ENCODE peak calls at places on chromosomes 4 and X, in four cellular contexts. J is lower lobe of right lung, C is H7, T is GM12865. B is an unnamed sample.

GRCh38 chr4:76449824-76450223 is 14.8 kb downstream of the SHROOM3 start:
- DNase-seq in T (no peak), C (no peak), J (no peak), B (no peak)

GRCh38 chr4:20464381-20464780 is 212.7 kb downstream of the SLIT2 start:
- DNase-seq in C (no peak), T (no peak), J (no peak), B (no peak)

GRCh38 chr4:101823864-101824263 is 33.3 kb downstream of the BANK1 start:
- DNase-seq in T (no peak), J (no peak), C (no peak), B (no peak)

GRCh38 chr4:7209699-7210098 is 17.4 kb downstream of the SORCS2 start:
- DNase-seq in T (no peak), C (no peak), J (no peak), B (no peak)

GRCh38 chr4:74157116-74157742 is 689 bp upstream of the MTHFD2L start:
- DNase-seq in T (no peak), C (no peak), J (no peak), B (no peak)

GRCh38 chr4:94491322-94491721 is 39.6 kb downstream of the PDLIM5 start:
- DNase-seq in J (no peak), C (no peak), T (no peak), B (no peak)

GRCh38 chrX:56783450-56783831 is 54.4 kb downstream of the NBDY start:
- DNase-seq in C (no peak), J (no peak), T (no peak), B (no peak)

GRCh38 chrX:13893826-13894225 is 76.9 kb upstream of the GPM6B start:
- DNase-seq in J (no peak), T (no peak), C (no peak), B (no peak)

GRCh38 chr4:189146994-189147929 is 793.4 kb upstream of the FRG1 start:
- DNase-seq in J (no peak), C (no peak), T (no peak), B (no peak)

GRCh38 chrX:71053217-71053621 is 14.9 kb downstream of the SNX12 start:
- DNase-seq in C (peak; percentile 83), J (no peak), T (peak; percentile 90), B (no peak)

GRCh38 chr4:76799718-76800117 is 98.2 kb downstream of the SOWAHB start:
- DNase-seq in T (no peak), C (no peak), J (no peak), B (no peak)

GRCh38 chrX:23513121-23513520 is 154.2 kb upstream of the PRDX4 start:
- DNase-seq in C (peak; percentile 41), J (no peak), T (no peak), B (no peak)

GRCh38 chr4:56909083-56909981 is 1.6 kb downstream of the REST start:
- DNase-seq in C (peak; percentile 78), T (peak; percentile 78), J (peak; percentile 73), B (peak; percentile 43)

GRCh38 chr4:84678976-84679744 is 96.2 kb downstream of the CDS1 start:
- DNase-seq in J (no peak), C (no peak), T (no peak), B (no peak)

GRCh38 chr4:100061835-100062234 is 111.8 kb upstream of the H2AZ1 start:
- DNase-seq in T (no peak), C (no peak), J (no peak), B (no peak)

GRCh38 chrX:48559636-48560035 is 14.6 kb upstream of the RBM3 start:
- DNase-seq in T (no peak), C (peak; percentile 14), J (no peak), B (no peak)

GRCh38 chrX:48540015-48540350 is 469 bp downstream of the TBC1D25 start:
- DNase-seq in C (peak; percentile 82), J (no peak), T (peak; percentile 69), B (peak; percentile 15)

GRCh38 chrX:72498782-72499181 is 73.9 kb downstream of the HDAC8 start:
- DNase-seq in J (no peak), C (no peak), T (peak; percentile 4), B (no peak)

GRCh38 chrX:124529786-124530185 is 183.4 kb downstream of the SH2D1A start:
- DNase-seq in T (no peak), J (no peak), C (no peak), B (no peak)

GRCh38 chr4:14178421-14178820 is 550.9 kb upstream of the BOD1L1 start:
- DNase-seq in C (no peak), J (no peak), T (peak; percentile 63), B (peak; percentile 77)

GRCh38 chrX:31314921-31315320 is 243.1 kb upstream of the FTHL17 start:
- DNase-seq in C (no peak), J (no peak), T (no peak), B (no peak)

GRCh38 chr4:3668825-3669552 is 97.2 kb upstream of the ADRA2C start:
- DNase-seq in J (no peak), C (peak; percentile 82), T (no peak), B (no peak)

GRCh38 chrX:54825716-54826428 is 18.3 kb downstream of the MAGED2 start:
- DNase-seq in C (peak; percentile 24), J (no peak), T (no peak), B (no peak)

GRCh38 chr4:99821918-99822503 is 5.4 kb downstream of the DAPP1 start:
- DNase-seq in J (no peak), C (no peak), T (peak; percentile 74), B (peak; percentile 14)

GRCh38 chr4:110106946-110107325 is 91.5 kb downstream of the ELOVL6 start:
- DNase-seq in C (no peak), J (no peak), T (peak; percentile 60), B (no peak)

GRCh38 chrX:154320406-154320805 is 24.8 kb downstream of the TKTL1 start:
- DNase-seq in C (no peak), J (no peak), T (no peak), B (no peak)
- H3K4me3 ChIP-seq in C (no peak overlapping the region), J (no peak overlapping the region), T (no peak overlapping the region), B (no peak overlapping the region)

DNA sequence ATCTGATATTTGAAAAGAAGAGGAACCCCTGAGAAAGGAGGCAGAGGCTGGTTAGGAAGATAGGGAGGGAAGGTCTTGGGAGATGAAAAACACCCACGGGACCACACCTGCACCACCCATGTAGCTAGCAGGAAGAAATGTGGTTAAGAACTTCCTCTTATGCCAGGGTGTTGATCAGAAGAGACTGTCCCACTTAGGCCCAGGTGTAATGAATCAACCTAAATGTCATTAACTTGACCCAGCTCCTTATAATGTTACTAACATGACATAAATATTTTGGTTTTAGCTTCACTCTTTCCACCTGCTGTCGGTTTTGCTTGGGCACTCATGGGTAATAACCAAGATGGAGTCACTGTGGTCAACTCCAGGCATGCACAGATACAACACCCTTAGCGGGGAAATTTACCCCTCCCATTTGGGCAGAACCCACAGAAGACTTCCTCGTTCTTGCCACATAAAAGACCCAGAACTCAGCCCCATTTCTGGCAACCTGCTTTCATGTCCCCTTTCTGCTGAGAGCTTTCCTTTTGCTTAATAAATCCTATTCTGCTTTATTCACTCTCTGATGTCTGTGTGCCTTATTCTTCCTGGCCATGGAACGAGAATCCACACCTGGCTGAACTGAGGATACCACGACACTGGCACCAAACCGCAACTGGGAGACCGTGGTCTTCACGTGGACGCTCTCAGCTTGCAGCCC is 46.8 kb downstream of the ZNF141 start:
- DNase-seq in C (no peak), T (peak; percentile 5), J (no peak), B (peak; percentile 90)
- H3K4me3 ChIP-seq in C (no peak overlapping the region), T (no peak overlapping the region), J (no peak overlapping the region), B (no peak overlapping the region)

DNA sequence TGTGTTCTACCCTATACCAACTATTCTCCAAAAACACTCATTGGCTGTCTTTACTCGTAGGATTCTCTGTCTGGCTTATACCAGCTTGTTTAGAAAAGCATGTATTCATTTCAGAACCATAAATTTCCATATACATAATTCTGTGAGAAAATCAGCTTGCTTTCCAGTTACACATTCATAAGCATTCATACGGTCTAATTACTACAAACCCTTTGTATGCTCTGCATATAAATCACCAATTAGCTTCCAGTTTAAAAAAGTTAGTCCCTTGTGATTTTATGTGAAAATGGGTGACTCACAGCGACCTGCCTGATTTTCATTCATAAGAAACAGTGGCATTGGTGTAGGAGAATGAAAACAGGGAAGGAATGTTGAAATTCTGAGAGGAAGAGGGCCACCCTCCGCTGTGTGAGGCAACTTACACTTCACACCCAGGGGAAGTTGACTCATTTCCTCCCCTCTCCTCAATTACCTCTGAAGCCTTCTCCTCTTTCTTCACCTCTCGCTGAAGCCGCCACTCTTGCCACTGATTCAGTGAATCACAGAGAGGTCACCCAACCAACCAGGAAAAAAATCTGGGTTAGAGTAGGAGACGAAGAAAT is 63.4 kb downstream of the MEPE start:
- DNase-seq in T (no peak), J (peak; percentile 53), C (peak; percentile 54), B (peak; percentile 2)
- H3K4me3 ChIP-seq in T (no peak overlapping the region), J (no peak overlapping the region), C (no peak overlapping the region), B (no peak overlapping the region)

GRCh38 chr4:23838131-23838530 is 51.7 kb downstream of the PPARGC1A start:
- DNase-seq in J (no peak), T (no peak), C (no peak), B (no peak)
- H3K4me3 ChIP-seq in J (no peak overlapping the region), T (no peak overlapping the region), C (no peak overlapping the region), B (no peak overlapping the region)

GRCh38 chrX:114581528-114582263 is 2.2 kb upstream of the HTR2C start:
- DNase-seq in C (peak; percentile 68), J (no peak), T (no peak), B (no peak)

GRCh38 chrX:114580336-114580735 is 3.5 kb upstream of the HTR2C start:
- DNase-seq in C (peak; percentile 46), J (no peak), T (no peak), B (no peak)

GRCh38 chrX:114583646-114584433 is at the start of gene HTR2C:
- DNase-seq in C (peak; percentile 75), J (no peak), T (no peak), B (no peak)

GRCh38 chrX:114582698-114583395 is 1.0 kb upstream of the HTR2C start:
- DNase-seq in J (no peak), C (peak; percentile 73), T (no peak), B (no peak)

GRCh38 chrX:114582264-114582632 is 1.6 kb upstream of the HTR2C start:
- DNase-seq in J (no peak), C (no peak), T (no peak), B (no peak)
- H3K4me3 ChIP-seq in J (no peak overlapping the region), C (peak overlapping the region; percentile 19), T (no peak overlapping the region), B (no peak overlapping the region)

DNA sequence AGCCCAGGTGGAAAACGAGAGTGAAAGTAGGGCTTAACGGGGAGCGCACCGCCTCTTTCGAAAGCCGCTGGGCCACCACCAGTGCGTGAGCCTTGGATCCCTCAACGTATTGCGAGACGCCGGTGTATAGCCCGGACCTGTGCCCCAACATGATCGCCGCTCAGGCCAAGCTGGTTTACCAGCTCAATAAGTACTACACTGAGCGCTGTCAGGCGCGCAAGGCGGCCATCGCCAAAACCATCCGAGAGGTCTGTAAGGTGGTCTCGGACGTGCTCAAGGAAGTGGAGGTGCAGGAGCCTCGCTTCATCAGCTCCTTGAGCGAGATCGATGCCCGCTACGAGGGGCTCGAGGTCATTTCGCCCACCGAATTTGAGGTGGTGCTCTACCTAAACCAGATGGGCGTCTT is 933 bp downstream of the MAB21L2 start:
- DNase-seq in T (no peak), C (peak; percentile 39), J (no peak), B (no peak)
- H3K4me3 ChIP-seq in T (no peak overlapping the region), C (peak overlapping the region; percentile 43), J (peak overlapping the region; percentile 45), B (no peak overlapping the region)